ENCODE peak calls at places on chromosomes 16 and 17, in ten cellular contexts. A, O, W, U, R, Y, V, J, Q and T are unnamed samples.

GRCh38 chr16:48217708-48218107 is 26.4 kb upstream of the LONP2 start:
- DNase-seq in A (no peak), O (no peak), W (no peak), U (no peak), R (no peak), Y (no peak), V (peak; percentile 12), J (no peak), Q (no peak), T (no peak)

GRCh38 chr16:88723507-88723887 is 17.2 kb downstream of the CTU2 start:
- DNase-seq in A (no peak), O (no peak), W (no peak), U (no peak), R (no peak), Y (no peak), V (no peak), J (no peak), Q (no peak), T (no peak)

GRCh38 chr17:50175035-50175788 is 9.4 kb downstream of the SGCA start:
- DNase-seq in A (no peak), O (no peak), W (no peak), U (no peak), R (no peak), Y (no peak), V (no peak), J (no peak), Q (no peak), T (no peak)

GRCh38 chr17:14052886-14053615 is 16.3 kb upstream of the COX10 start:
- DNase-seq in A (no peak), O (no peak), W (no peak), U (no peak), R (no peak), Y (no peak), V (no peak), J (peak; percentile 84), Q (no peak), T (no peak)

GRCh38 chr17:81392909-81393654 is 2.2 kb upstream of the BAHCC1 start:
- DNase-seq in A (no peak), O (no peak), W (no peak), U (no peak), R (peak; percentile 29), Y (no peak), V (no peak), J (no peak), Q (no peak), T (no peak)

GRCh38 chr16:22397931-22398330 is 23.5 kb upstream of the CDR2 start:
- DNase-seq in A (no peak), O (no peak), W (no peak), U (no peak), R (no peak), Y (no peak), V (no peak), J (no peak), Q (no peak), T (no peak)

GRCh38 chr17:63042443-63042842 is 76.4 kb downstream of the TANC2 start:
- DNase-seq in A (no peak), O (no peak), W (no peak), U (no peak), R (no peak), Y (no peak), V (no peak), J (no peak), Q (no peak), T (no peak)

GRCh38 chr16:17396762-17397498 is 73.8 kb downstream of the XYLT1 start:
- DNase-seq in A (no peak), O (no peak), W (peak; percentile 71), U (no peak), R (peak; percentile 68), Y (no peak), V (no peak), J (no peak), Q (peak; percentile 67), T (no peak)

GRCh38 chr17:337453-337852 is 15.2 kb downstream of the RPH3AL start:
- DNase-seq in A (peak; percentile 70), O (no peak), W (no peak), U (no peak), R (no peak), Y (peak; percentile 36), V (no peak), J (no peak), Q (no peak), T (no peak)

GRCh38 chr16:28130099-28131088 is 66.9 kb upstream of the GSG1L start:
- DNase-seq in A (no peak), O (no peak), W (no peak), U (no peak), R (no peak), Y (no peak), V (no peak), J (no peak), Q (no peak), T (no peak)

GRCh38 chr17:57874434-57875108 is 24.7 kb upstream of the MRPS23 start:
- DNase-seq in A (peak; percentile 86), O (no peak), W (no peak), U (peak; percentile 74), R (peak; percentile 94), Y (peak; percentile 89), V (no peak), J (no peak), Q (peak; percentile 49), T (no peak)

GRCh38 chr16:88927661-88928060 is 49.3 kb downstream of the CBFA2T3 start:
- DNase-seq in A (no peak), O (no peak), W (no peak), U (no peak), R (no peak), Y (no peak), V (no peak), J (no peak), Q (no peak), T (no peak)

GRCh38 chr17:21275047-21275578 is 9.4 kb upstream of the MAP2K3 start:
- DNase-seq in A (no peak), O (no peak), W (no peak), U (no peak), R (no peak), Y (no peak), V (no peak), J (no peak), Q (no peak), T (no peak)

GRCh38 chr17:10482252-10482651 is 12.9 kb upstream of the MYH4 start:
- DNase-seq in A (no peak), O (no peak), W (no peak), U (no peak), R (no peak), Y (no peak), V (no peak), J (no peak), Q (no peak), T (no peak)

DNA sequence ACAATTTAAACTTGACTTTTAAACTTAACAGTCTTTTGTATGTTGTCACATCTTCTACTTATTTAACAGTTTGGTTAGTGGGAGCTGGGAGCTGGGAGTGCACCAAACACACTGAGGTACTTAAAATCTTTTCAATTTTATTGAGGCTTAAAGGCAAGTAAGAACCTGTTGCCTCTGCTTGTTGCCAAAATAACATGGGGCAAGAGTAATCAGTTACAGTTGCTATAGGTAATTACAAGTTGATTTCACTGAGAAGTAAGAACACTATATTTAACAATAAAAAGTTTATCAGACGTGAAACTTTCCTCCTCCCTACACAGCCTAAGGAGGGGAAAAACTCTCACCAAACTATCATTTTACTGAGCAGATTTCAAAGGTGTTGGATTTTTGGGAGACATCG is 135.2 kb downstream of the FTO start:
- DNase-seq in A (no peak), O (no peak), W (no peak), U (peak; percentile 48), R (no peak), Y (no peak), V (no peak), J (no peak), Q (no peak), T (no peak)
- TF ChIP-seq POLR2AphosphoS5 in A (no peak), O (no peak), W (no peak), U (no peak), R (no peak), Y (no peak), V (no peak), J (no peak), Q (no peak), T (no peak)

DNA sequence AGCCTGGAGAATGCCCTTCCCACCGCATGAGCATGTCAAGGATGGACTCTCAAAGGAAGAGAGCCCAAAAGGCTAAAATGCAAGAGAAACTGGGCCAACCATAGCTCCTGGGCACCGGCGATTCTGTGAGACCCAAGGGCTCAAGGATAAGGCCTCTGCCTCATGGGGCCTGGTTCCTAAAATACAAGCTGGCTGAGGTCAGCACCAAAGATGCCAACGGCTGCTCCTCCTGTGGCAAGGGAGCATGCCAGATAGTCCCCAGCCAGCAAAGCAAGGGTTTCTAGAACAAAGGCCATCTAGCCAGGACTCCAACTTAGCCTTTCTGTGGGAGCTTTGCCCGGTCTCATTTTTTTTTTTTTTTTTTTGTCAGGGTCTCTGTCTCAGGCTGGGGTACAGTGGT is 20.1 kb downstream of the GPRC5B start:
- DNase-seq in A (peak; percentile 33), O (no peak), W (no peak), U (no peak), R (no peak), Y (peak; percentile 53), V (no peak), J (no peak), Q (no peak), T (no peak)
- TF ChIP-seq POLR2AphosphoS5 in A (no peak), O (no peak), W (no peak), U (no peak), R (no peak), Y (no peak), V (no peak), J (no peak), Q (no peak), T (no peak)

GRCh38 chr16:24729243-24729966 is at the start of gene TNRC6A:
- DNase-seq in A (peak; percentile 96), O (peak; percentile 96), W (peak; percentile 89), U (peak; percentile 80), R (peak; percentile 88), Y (peak; percentile 96), V (peak; percentile 65), J (peak; percentile 86), Q (peak; percentile 90), T (no peak)
- TF ChIP-seq POLR2AphosphoS5 in A (peak; percentile 87), O (peak; percentile 89), W (peak; percentile 83), U (peak; percentile 85), R (peak; percentile 78), Y (peak; percentile 83), V (peak; percentile 43), J (peak; percentile 67), Q (peak; percentile 84), T (peak; percentile 85)

GRCh38 chr16:46621006-46621629 is at the start of gene SHCBP1:
- DNase-seq in A (peak; percentile 94), O (peak; percentile 95), W (peak; percentile 76), U (peak; percentile 71), R (peak; percentile 88), Y (peak; percentile 88), V (peak; percentile 56), J (peak; percentile 87), Q (peak; percentile 82), T (no peak)
- TF ChIP-seq POLR2AphosphoS5 in A (peak; percentile 69), O (no peak), W (peak; percentile 16), U (no peak), R (peak; percentile 76), Y (no peak), V (peak; percentile 76), J (peak; percentile 72), Q (no peak), T (peak; percentile 59)